ENCODE peak calls at places on chromosomes 6 and 20, in seven cellular contexts. J is NT2/D1; L is CD8-positive, alpha-beta T cell; P is neuronal stem cell; V is K562; U is Peyer's patch; R is astrocyte. O is an unnamed sample.

GRCh38 chr6:97053643-97054411 is 129.3 kb downstream of the KLHL32 start:
- DNase-seq in R (peak; percentile 2), L (no peak), J (no peak), V (peak; percentile 16), U (no peak), P (no peak), O (no peak)

GRCh38 chr20:1648101-1648500 is 9.5 kb downstream of the SIRPG start:
- DNase-seq in U (no peak), P (no peak), R (no peak), V (no peak), L (no peak), J (no peak), O (no peak)

GRCh38 chr6:118377711-118378414 is 170.2 kb upstream of the PLN start:
- DNase-seq in J (no peak), P (peak; percentile 45), V (no peak), R (no peak), L (no peak), U (no peak), O (no peak)

GRCh38 chr20:39631557-39631956 is 669.4 kb downstream of the DHX35 start:
- DNase-seq in R (peak; percentile 55), U (no peak), J (no peak), P (no peak), V (no peak), L (no peak), O (no peak)

GRCh38 chr20:51801220-51801991 is 915 bp downstream of the SALL4 start:
- DNase-seq in J (no peak), P (peak; percentile 64), R (no peak), L (no peak), U (no peak), V (no peak), O (no peak)

GRCh38 chr6:41451039-41451438 is 95.1 kb upstream of the FOXP4 start:
- DNase-seq in U (no peak), R (no peak), L (no peak), V (peak; percentile 47), J (no peak), P (no peak), O (no peak)

GRCh38 chr6:161242779-161243693 is 30.8 kb downstream of the AGPAT4 start:
- DNase-seq in R (peak; percentile 87), J (peak; percentile 23), L (peak; percentile 51), V (no peak), P (peak; percentile 45), U (no peak), O (no peak)

GRCh38 chr6:80331522-80331921 is 225.1 kb downstream of the BCKDHB start:
- DNase-seq in V (no peak), R (no peak), P (no peak), J (no peak), L (no peak), U (no peak), O (no peak)

GRCh38 chr6:124223596-124223995 is 419.9 kb downstream of the NKAIN2 start:
- DNase-seq in R (peak; percentile 75), V (no peak), P (no peak), J (no peak), U (no peak), L (no peak), O (no peak)

GRCh38 chr6:12911387-12911960 is 194.9 kb downstream of the PHACTR1 start:
- DNase-seq in J (no peak), R (peak; percentile 11), P (no peak), L (no peak), V (peak; percentile 21), U (no peak), O (peak; percentile 56)

GRCh38 chr6:31621320-31621939 is 915 bp downstream of the PRRC2A start:
- DNase-seq in R (no peak), P (no peak), J (no peak), U (no peak), V (no peak), L (no peak), O (peak; percentile 39)

GRCh38 chr6:49550413-49551125 is at the start of gene C6orf141:
- DNase-seq in R (peak; percentile 46), J (peak; percentile 59), L (no peak), V (no peak), P (peak; percentile 76), U (no peak), O (no peak)

GRCh38 chr6:157813757-157814455 is 9.1 kb upstream of the SNX9 start:
- DNase-seq in J (no peak), U (no peak), R (peak; percentile 92), L (no peak), V (peak; percentile 49), P (no peak), O (no peak)

GRCh38 chr6:106927531-106928398 is 46.8 kb downstream of the CD24 start:
- DNase-seq in V (peak; percentile 77), P (peak; percentile 69), L (no peak), R (peak; percentile 29), J (peak; percentile 20), U (no peak), O (peak; percentile 78)

GRCh38 chr6:75204959-75205775 is 686 bp downstream of the COL12A1 start:
- DNase-seq in U (no peak), R (peak; percentile 85), J (no peak), V (no peak), L (no peak), P (peak; percentile 38), O (no peak)

GRCh38 chr6:40347571-40348011 is 239.6 kb downstream of the LRFN2 start:
- DNase-seq in P (no peak), L (no peak), J (no peak), R (no peak), U (no peak), V (no peak), O (no peak)

GRCh38 chr6:92915466-92915865 is 503.9 kb downstream of the EPHA7 start:
- DNase-seq in L (no peak), U (no peak), R (no peak), P (no peak), J (no peak), V (no peak), O (no peak)

GRCh38 chr20:43736588-43737091 is 9.8 kb upstream of the GTSF1L start:
- DNase-seq in L (no peak), J (peak; percentile 50), R (no peak), P (peak; percentile 49), V (peak; percentile 34), U (no peak), O (peak; percentile 63)

GRCh38 chr6:122702846-122703245 is 76.7 kb upstream of the FABP7 start:
- DNase-seq in P (no peak), U (no peak), J (no peak), R (no peak), V (no peak), L (no peak), O (no peak)

GRCh38 chr6:113375950-113376846 is 480.9 kb upstream of the MARCKS start:
- DNase-seq in V (no peak), U (no peak), R (peak; percentile 90), L (no peak), J (no peak), P (no peak), O (no peak)

GRCh38 chr6:15800821-15801617 is 138.2 kb upstream of the DTNBP1 start:
- DNase-seq in L (no peak), J (no peak), V (no peak), U (no peak), R (no peak), P (no peak), O (no peak)

GRCh38 chr6:167549187-167549586 is 224.3 kb downstream of the TTLL2 start:
- DNase-seq in U (no peak), R (no peak), J (no peak), P (no peak), V (no peak), L (no peak), O (no peak)
- H3K9me3 ChIP-seq in U (no peaks in the 10 kb centered on the region), R (no peaks in the 10 kb centered on the region), J (no peaks in the 10 kb centered on the region), P (no peaks in the 10 kb centered on the region), V (no peaks in the 10 kb centered on the region), L (no peaks in the 10 kb centered on the region), O (no peaks in the 10 kb centered on the region)

DNA sequence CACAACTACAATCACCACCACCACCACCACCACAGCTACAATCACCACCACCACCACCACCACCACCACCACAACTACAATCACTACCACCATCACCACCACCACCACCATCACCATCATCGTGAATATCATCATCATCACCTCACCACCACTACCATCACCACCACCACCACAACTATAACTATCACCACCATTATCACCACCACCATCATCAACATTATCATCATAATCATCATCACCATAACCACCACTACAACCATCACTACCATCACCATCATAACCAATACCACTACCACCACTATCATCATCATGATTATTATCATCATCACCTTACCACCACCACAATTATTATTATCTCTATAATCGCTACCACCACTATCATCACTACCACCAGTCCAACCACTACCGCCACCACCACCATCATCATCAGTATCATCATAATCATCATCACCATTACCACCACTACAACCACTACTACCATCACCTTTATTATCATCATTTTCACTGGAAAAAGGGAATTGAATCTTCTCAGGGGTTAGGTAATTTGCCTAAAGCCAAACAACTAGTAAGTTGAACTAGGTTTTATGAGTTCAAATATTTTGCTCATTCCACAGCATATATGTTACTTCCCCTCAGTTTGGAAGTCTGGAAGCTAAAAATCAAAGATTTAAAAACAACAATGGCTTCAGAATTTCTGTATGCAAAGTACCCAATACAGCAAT is 8.4 kb downstream of the RIPOR2 start:
- DNase-seq in J (no peak), R (no peak), L (no peak), U (no peak), V (no peak), P (no peak), O (no peak)
- H3K4me1 ChIP-seq in J (no peaks in the 10 kb centered on the region), R (peaks cover 30% of the 10 kb centered on the region), L (peaks cover 80% of the 10 kb centered on the region), U (no peaks in the 10 kb centered on the region), V (no peaks in the 10 kb centered on the region), P (peaks cover 52% of the 10 kb centered on the region), O (peaks cover 94% of the 10 kb centered on the region)

GRCh38 chr6:167689751-167690150 is 137.0 kb upstream of the AFDN start:
- DNase-seq in R (no peak), P (no peak), J (no peak), L (no peak), U (no peak), V (no peak), O (no peak)

GRCh38 chr6:167687035-167687720 is 139.5 kb upstream of the AFDN start:
- DNase-seq in L (no peak), J (no peak), V (no peak), U (no peak), R (no peak), P (no peak), O (no peak)

GRCh38 chr6:167689278-167689677 is 137.4 kb upstream of the AFDN start:
- DNase-seq in L (no peak), R (no peak), J (no peak), U (no peak), P (no peak), V (no peak), O (no peak)

GRCh38 chr6:167686204-167686893 is 140.4 kb upstream of the AFDN start:
- DNase-seq in P (no peak), R (no peak), L (no peak), V (no peak), U (no peak), J (no peak), O (no peak)

GRCh38 chr6:167688123-167688522 is 138.6 kb upstream of the AFDN start:
- DNase-seq in L (no peak), U (no peak), R (no peak), J (no peak), V (no peak), P (no peak), O (no peak)
- H3K9me3 ChIP-seq in L (no peaks in the 10 kb centered on the region), U (no peaks in the 10 kb centered on the region), R (no peaks in the 10 kb centered on the region), J (no peaks in the 10 kb centered on the region), V (peaks cover 7% of the 10 kb centered on the region), P (no peaks in the 10 kb centered on the region), O (no peaks in the 10 kb centered on the region)

DNA sequence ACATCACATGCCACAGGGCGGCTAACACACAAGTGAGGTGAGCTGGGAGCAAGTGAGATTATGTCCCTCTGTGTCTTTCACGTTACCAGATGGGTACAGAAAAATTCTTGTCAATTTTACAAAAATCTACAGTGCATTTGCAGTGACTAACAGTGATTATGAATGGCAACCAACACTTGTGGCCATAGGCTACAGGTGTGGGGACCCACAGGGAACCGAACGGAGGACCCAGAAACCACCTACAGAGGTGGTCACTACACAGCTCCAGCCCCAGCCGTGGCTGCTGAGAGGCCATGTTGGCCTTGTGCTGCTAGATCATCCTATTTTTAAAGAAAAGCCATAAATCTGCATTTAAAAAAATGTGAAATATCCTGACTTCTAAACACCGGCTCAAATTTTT is 50.2 kb downstream of the FYN start:
- DNase-seq in L (no peak), J (no peak), V (no peak), P (no peak), U (no peak), R (no peak), O (no peak)
- H3K4me1 ChIP-seq in L (peaks cover 58% of the 10 kb centered on the region), J (no peaks in the 10 kb centered on the region), V (no peaks in the 10 kb centered on the region), P (no peaks in the 10 kb centered on the region), U (no peaks in the 10 kb centered on the region), R (peaks cover 25% of the 10 kb centered on the region), O (peaks cover 76% of the 10 kb centered on the region)

O was measured in Karpas-422.